ENCODE peak calls at places on chromosomes 5 and 9, in seven cellular contexts. One of them, this sample, is unnamed.

GRCh38 chr5:61881821-61882220 is 424.2 kb upstream of the KIF2A start:
- DNase-seq in uterus: no peak
- DNase-seq in head of caudate nucleus: peak
- DNase-seq in Kasumi-1: no peak
- DNase-seq in RWPE1: peak
- DNase-seq in kidney glomerular epithelial cell: peak
- DNase-seq in AG08396: peak
- DNase-seq in this sample: peak

GRCh38 chr9:131552030-131552429 is 6.7 kb downstream of the PRRT1B start:
- DNase-seq in RWPE1: no peak
- DNase-seq in AG08396: no peak
- DNase-seq in uterus: no peak
- DNase-seq in head of caudate nucleus: no peak
- DNase-seq in kidney glomerular epithelial cell: no peak
- DNase-seq in Kasumi-1: no peak
- DNase-seq in this sample: no peak

GRCh38 chr9:91809581-91810285 is 140.3 kb downstream of the ROR2 start:
- DNase-seq in AG08396: peak
- DNase-seq in head of caudate nucleus: no peak
- DNase-seq in uterus: no peak
- DNase-seq in Kasumi-1: no peak
- DNase-seq in kidney glomerular epithelial cell: no peak
- DNase-seq in RWPE1: peak
- DNase-seq in this sample: no peak

GRCh38 chr5:128536229-128536860 is 1.7 kb downstream of the FBN2 start:
- DNase-seq in head of caudate nucleus: no peak
- DNase-seq in RWPE1: no peak
- DNase-seq in Kasumi-1: no peak
- DNase-seq in AG08396: no peak
- DNase-seq in kidney glomerular epithelial cell: no peak
- DNase-seq in uterus: no peak
- DNase-seq in this sample: no peak

GRCh38 chr5:153537225-153537624 is 46.8 kb downstream of the GRIA1 start:
- DNase-seq in kidney glomerular epithelial cell: no peak
- DNase-seq in Kasumi-1: no peak
- DNase-seq in RWPE1: no peak
- DNase-seq in head of caudate nucleus: peak
- DNase-seq in uterus: no peak
- DNase-seq in AG08396: no peak
- DNase-seq in this sample: no peak

GRCh38 chr9:21996438-21996837 is 1.8 kb downstream of the CDKN2B-AS1 start:
- DNase-seq in head of caudate nucleus: no peak
- DNase-seq in AG08396: no peak
- DNase-seq in RWPE1: no peak
- DNase-seq in Kasumi-1: no peak
- DNase-seq in kidney glomerular epithelial cell: no peak
- DNase-seq in uterus: no peak
- DNase-seq in this sample: no peak

GRCh38 chr9:37839491-37840461 is 39.2 kb downstream of the DCAF10 start:
- DNase-seq in Kasumi-1: no peak
- DNase-seq in head of caudate nucleus: no peak
- DNase-seq in AG08396: no peak
- DNase-seq in RWPE1: no peak
- DNase-seq in uterus: no peak
- DNase-seq in kidney glomerular epithelial cell: no peak
- DNase-seq in this sample: no peak

GRCh38 chr9:124615100-124615742 is 108.0 kb upstream of the NR5A1 start:
- DNase-seq in uterus: no peak
- DNase-seq in RWPE1: no peak
- DNase-seq in Kasumi-1: no peak
- DNase-seq in kidney glomerular epithelial cell: no peak
- DNase-seq in head of caudate nucleus: no peak
- DNase-seq in AG08396: no peak
- DNase-seq in this sample: no peak

GRCh38 chr5:139733698-139734491 is 61.7 kb upstream of the PSD2 start:
- DNase-seq in Kasumi-1: no peak
- DNase-seq in kidney glomerular epithelial cell: no peak
- DNase-seq in uterus: no peak
- DNase-seq in RWPE1: no peak
- DNase-seq in AG08396: no peak
- DNase-seq in head of caudate nucleus: peak
- DNase-seq in this sample: peak

GRCh38 chr5:74199005-74199404 is 441.5 kb downstream of the ENC1 start:
- DNase-seq in head of caudate nucleus: no peak
- DNase-seq in AG08396: no peak
- DNase-seq in uterus: no peak
- DNase-seq in RWPE1: no peak
- DNase-seq in Kasumi-1: no peak
- DNase-seq in kidney glomerular epithelial cell: no peak
- DNase-seq in this sample: no peak

GRCh38 chr9:89463986-89464901 is 33.7 kb downstream of the SEMA4D start:
- DNase-seq in uterus: no peak
- DNase-seq in RWPE1: no peak
- DNase-seq in Kasumi-1: peak
- DNase-seq in head of caudate nucleus: no peak
- DNase-seq in AG08396: no peak
- DNase-seq in kidney glomerular epithelial cell: no peak
- DNase-seq in this sample: no peak

GRCh38 chr9:93686127-93686879 is 109.9 kb downstream of the PHF2 start:
- DNase-seq in head of caudate nucleus: no peak
- DNase-seq in kidney glomerular epithelial cell: no peak
- DNase-seq in RWPE1: no peak
- DNase-seq in uterus: no peak
- DNase-seq in AG08396: no peak
- DNase-seq in Kasumi-1: no peak
- DNase-seq in this sample: no peak

GRCh38 chr5:115431116-115431515 is 113.5 kb downstream of the FEM1C start:
- DNase-seq in head of caudate nucleus: no peak
- DNase-seq in kidney glomerular epithelial cell: no peak
- DNase-seq in AG08396: no peak
- DNase-seq in uterus: no peak
- DNase-seq in Kasumi-1: no peak
- DNase-seq in RWPE1: no peak
- DNase-seq in this sample: no peak

GRCh38 chr5:121292664-121293063 is 559.0 kb upstream of the FTMT start:
- DNase-seq in uterus: no peak
- DNase-seq in head of caudate nucleus: no peak
- DNase-seq in kidney glomerular epithelial cell: no peak
- DNase-seq in Kasumi-1: peak
- DNase-seq in RWPE1: no peak
- DNase-seq in AG08396: no peak
- DNase-seq in this sample: no peak

GRCh38 chr5:150239794-150240122 is 49.8 kb downstream of the CAMK2A start:
- DNase-seq in kidney glomerular epithelial cell: no peak
- DNase-seq in AG08396: no peak
- DNase-seq in Kasumi-1: no peak
- DNase-seq in uterus: no peak
- DNase-seq in head of caudate nucleus: no peak
- DNase-seq in RWPE1: no peak
- DNase-seq in this sample: no peak

GRCh38 chr9:118109542-118109941 is 405.3 kb downstream of the TLR4 start:
- DNase-seq in kidney glomerular epithelial cell: no peak
- DNase-seq in AG08396: no peak
- DNase-seq in RWPE1: no peak
- DNase-seq in head of caudate nucleus: no peak
- DNase-seq in Kasumi-1: no peak
- DNase-seq in uterus: no peak
- DNase-seq in this sample: no peak

GRCh38 chr9:76717611-76718010 is 46.6 kb upstream of the PCA3 start:
- DNase-seq in AG08396: no peak
- DNase-seq in RWPE1: no peak
- DNase-seq in uterus: no peak
- DNase-seq in Kasumi-1: no peak
- DNase-seq in kidney glomerular epithelial cell: no peak
- DNase-seq in head of caudate nucleus: no peak
- DNase-seq in this sample: no peak

GRCh38 chr9:3526903-3527652 is 1.3 kb upstream of the RFX3 start:
- DNase-seq in head of caudate nucleus: no peak
- DNase-seq in Kasumi-1: peak
- DNase-seq in kidney glomerular epithelial cell: no peak
- DNase-seq in RWPE1: no peak
- DNase-seq in AG08396: peak
- DNase-seq in uterus: no peak
- DNase-seq in this sample: no peak

GRCh38 chr5:95969055-95969454 is 7.4 kb upstream of the ELL2 start:
- DNase-seq in uterus: no peak
- DNase-seq in Kasumi-1: no peak
- DNase-seq in head of caudate nucleus: no peak
- DNase-seq in AG08396: no peak
- DNase-seq in RWPE1: no peak
- DNase-seq in kidney glomerular epithelial cell: no peak
- DNase-seq in this sample: no peak

GRCh38 chr9:129398901-129399300 is 220.8 kb upstream of the IER5L start:
- DNase-seq in kidney glomerular epithelial cell: no peak
- DNase-seq in uterus: peak
- DNase-seq in AG08396: no peak
- DNase-seq in RWPE1: no peak
- DNase-seq in head of caudate nucleus: no peak
- DNase-seq in Kasumi-1: no peak
- DNase-seq in this sample: no peak

GRCh38 chr9:7490317-7491108 is 309.1 kb downstream of the DMAC1 start:
- DNase-seq in AG08396: no peak
- DNase-seq in Kasumi-1: no peak
- DNase-seq in RWPE1: no peak
- DNase-seq in head of caudate nucleus: no peak
- DNase-seq in kidney glomerular epithelial cell: no peak
- DNase-seq in uterus: no peak
- DNase-seq in this sample: no peak

GRCh38 chr5:56454219-56454862 is 221.2 kb upstream of the ANKRD55 start:
- DNase-seq in RWPE1: no peak
- DNase-seq in Kasumi-1: no peak
- DNase-seq in AG08396: no peak
- DNase-seq in head of caudate nucleus: no peak
- DNase-seq in uterus: no peak
- DNase-seq in kidney glomerular epithelial cell: no peak
- DNase-seq in this sample: no peak

GRCh38 chr5:116365006-116365496 is 209.6 kb downstream of the SEMA6A start:
- DNase-seq in Kasumi-1: no peak
- DNase-seq in kidney glomerular epithelial cell: no peak
- DNase-seq in head of caudate nucleus: no peak
- DNase-seq in AG08396: no peak
- DNase-seq in uterus: no peak
- DNase-seq in RWPE1: no peak
- DNase-seq in this sample: no peak

GRCh38 chr9:136309101-136309801 is 5.4 kb upstream of the CCDC187 start:
- DNase-seq in Kasumi-1: no peak
- DNase-seq in uterus: no peak
- DNase-seq in kidney glomerular epithelial cell: no peak
- DNase-seq in AG08396: no peak
- DNase-seq in RWPE1: no peak
- DNase-seq in head of caudate nucleus: no peak
- DNase-seq in this sample: no peak

GRCh38 chr5:88719434-88719833 is 163.6 kb downstream of the MEF2C start:
- DNase-seq in Kasumi-1: no peak
- DNase-seq in uterus: no peak
- DNase-seq in head of caudate nucleus: no peak
- DNase-seq in AG08396: no peak
- DNase-seq in kidney glomerular epithelial cell: no peak
- DNase-seq in RWPE1: no peak
- DNase-seq in this sample: no peak

GRCh38 chr5:177405805-177406204 is 3.6 kb downstream of the F12 start:
- DNase-seq in uterus: no peak
- DNase-seq in kidney glomerular epithelial cell: no peak
- DNase-seq in Kasumi-1: peak
- DNase-seq in RWPE1: no peak
- DNase-seq in head of caudate nucleus: no peak
- DNase-seq in AG08396: no peak
- DNase-seq in this sample: no peak

This sample was measured in hippocampal formation.